ENCODE peak calls at places on chromosomes 2 and 18, in nine cellular contexts. D, J, C, X, U, S, N, Z and O are unnamed samples.

GRCh38 chr2:177625744-177626655 is 233.4 kb downstream of the AGPS start:
- DNase-seq in D (no peak), J (no peak), C (no peak), X (peak), U (no peak), S (no peak), N (no peak), Z (no peak), O (peak)

GRCh38 chr2:240604939-240605716 is 18.6 kb downstream of the CAPN10 start:
- DNase-seq in D (no peak), J (peak), C (no peak), X (no peak), U (peak), S (no peak), N (peak), Z (peak), O (no peak)

GRCh38 chr18:69885841-69886531 is 61.7 kb downstream of the CD226 start:
- DNase-seq in D (no peak), J (no peak), C (no peak), X (peak), U (peak), S (no peak), N (no peak), Z (no peak), O (no peak)

GRCh38 chr2:84840306-84840705 is 40.6 kb downstream of the TRABD2A start:
- DNase-seq in D (no peak), J (no peak), C (no peak), X (no peak), U (peak), S (no peak), N (no peak), Z (no peak), O (no peak)

GRCh38 chr2:71070294-71071025 is 2.0 kb downstream of the NAGK start:
- DNase-seq in D (peak), J (no peak), C (no peak), X (peak), U (peak), S (no peak), N (peak), Z (peak), O (no peak)

GRCh38 chr2:40690525-40690924 is 238.6 kb upstream of the SLC8A1 start:
- DNase-seq in D (no peak), J (no peak), C (no peak), X (no peak), U (no peak), S (no peak), N (no peak), Z (no peak), O (no peak)

GRCh38 chr2:27071277-27071989 is at the start of gene OST4:
- DNase-seq in D (peak), J (peak), C (peak), X (peak), U (peak), S (peak), N (peak), Z (peak), O (peak)

GRCh38 chr2:129880309-129880708 is 99.2 kb upstream of the RAB6C start:
- DNase-seq in D (peak), J (peak), C (no peak), X (no peak), U (no peak), S (no peak), N (no peak), Z (no peak), O (no peak)

DNA sequence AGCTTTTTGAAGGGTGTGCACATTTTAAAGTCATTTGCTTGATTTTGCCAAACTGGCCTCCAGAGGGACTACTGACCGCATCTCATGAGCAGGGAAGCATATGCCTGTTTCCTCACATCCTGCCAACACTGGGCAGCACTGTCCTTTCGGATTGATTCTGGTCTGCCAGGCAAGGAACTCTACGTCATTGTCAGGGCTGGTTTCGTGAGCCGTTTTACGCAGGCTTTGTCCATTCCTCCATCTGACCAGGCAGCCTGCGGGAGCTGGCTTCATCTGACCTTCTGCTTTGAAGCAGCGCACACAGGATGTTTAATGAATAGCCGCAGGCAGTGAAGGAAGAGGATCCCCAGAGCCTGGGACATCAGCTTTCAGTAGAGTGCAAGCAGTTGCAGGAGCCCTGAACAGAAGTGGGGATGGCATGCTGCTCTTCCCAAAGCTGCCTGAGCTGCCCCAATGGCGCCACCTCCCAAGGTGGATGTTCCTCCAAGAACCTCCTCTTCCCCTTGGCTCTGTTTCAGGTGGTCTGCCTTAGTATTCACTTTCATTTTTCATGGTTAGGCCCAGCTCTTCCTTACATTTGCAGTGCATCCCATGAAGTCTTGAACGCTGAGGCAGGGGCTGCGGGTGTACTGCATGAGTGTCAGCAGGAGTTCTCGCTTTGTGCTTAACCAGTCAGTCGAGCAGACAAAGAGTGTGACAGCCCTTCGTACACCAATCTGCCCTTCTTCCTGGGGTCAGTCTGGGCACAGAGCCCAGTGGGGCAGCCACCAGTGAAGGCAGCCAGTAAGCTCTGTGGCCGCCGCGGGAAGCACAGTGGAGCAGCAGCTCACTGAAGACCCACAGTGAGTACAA is 46.5 kb upstream of the SEMA4C start:
- DNase-seq in D (no peak), J (no peak), C (no peak), X (no peak), U (no peak), S (no peak), N (peak), Z (no peak), O (no peak)
- TF ChIP-seq CTCF in D (peak), J (no peak), C (no peak), X (no peak), U (peak), S (no peak), N (no peak), Z (no peak), O (no peak)

GRCh38 chr2:37375721-37376399 is 31.4 kb downstream of the QPCT start:
- DNase-seq in D (no peak), J (no peak), C (no peak), X (no peak), U (no peak), S (no peak), N (no peak), Z (no peak), O (no peak)
- H3K4me3 ChIP-seq in D (no peak), J (no peak), C (no peak), X (no peak), U (no peak), S (no peak), N (peak), Z (no peak), O (no peak)

DNA sequence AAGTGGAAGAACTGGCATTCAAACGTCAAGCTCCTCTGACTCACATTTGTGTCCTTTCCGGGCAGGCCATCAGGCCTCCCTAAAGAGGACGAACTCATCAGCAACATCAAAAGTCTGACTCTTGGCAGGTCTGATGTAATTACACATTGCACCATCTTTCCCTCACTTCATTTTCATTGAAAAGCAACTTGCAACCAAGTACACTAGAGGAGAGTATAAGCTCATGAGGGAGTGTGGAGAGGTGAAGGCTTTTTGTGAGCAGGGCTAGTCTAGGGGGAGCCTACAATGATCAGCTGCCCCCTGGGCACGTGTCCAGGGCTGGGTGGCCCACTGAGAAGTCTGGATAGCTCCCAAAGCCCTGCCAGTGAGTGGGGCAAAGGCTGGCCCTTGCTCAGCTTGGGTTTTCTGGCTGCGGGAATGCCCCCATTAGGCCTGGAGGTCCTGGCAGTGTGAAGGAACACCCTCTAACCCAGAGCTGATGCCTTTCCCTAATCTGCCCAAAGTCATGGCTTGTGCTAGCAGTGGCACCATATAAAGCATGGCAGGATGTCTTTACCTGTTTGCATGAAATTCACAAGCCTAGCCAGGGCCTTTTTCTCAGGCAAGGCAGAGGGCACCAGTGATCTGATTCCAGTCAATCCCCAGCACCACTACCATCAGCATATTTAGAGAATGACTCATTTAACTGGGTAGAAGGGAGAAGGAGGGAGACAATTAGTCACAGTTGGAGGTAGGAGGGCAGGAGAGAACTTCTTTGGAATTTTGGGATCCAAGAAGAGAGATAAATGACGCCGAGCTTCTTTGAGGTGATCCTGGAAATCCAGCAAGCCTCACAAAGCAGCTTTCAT is 8.5 kb upstream of the DAW1 start:
- DNase-seq in D (peak), J (no peak), C (peak), X (no peak), U (peak), S (no peak), N (no peak), Z (no peak), O (peak)
- TF ChIP-seq CTCF in D (no peak), J (no peak), C (peak), X (no peak), U (no peak), S (no peak), N (no peak), Z (no peak), O (peak)

GRCh38 chr2:163732718-163733117 is 3.1 kb downstream of the FIGN start:
- DNase-seq in D (no peak), J (no peak), C (no peak), X (no peak), U (no peak), S (no peak), N (no peak), Z (no peak), O (no peak)
- H3K4me3 ChIP-seq in D (no peak), J (peak), C (no peak), X (no peak), U (no peak), S (peak), N (peak), Z (peak), O (no peak)

GRCh38 chr2:164703915-164704706 is 82.8 kb upstream of the GRB14 start:
- DNase-seq in D (no peak), J (no peak), C (no peak), X (no peak), U (no peak), S (no peak), N (no peak), Z (no peak), O (no peak)
- TF ChIP-seq CTCF in D (peak), J (no peak), C (peak), X (no peak), U (peak), S (no peak), N (no peak), Z (no peak), O (no peak)

GRCh38 chr2:171436307-171436706 is 2.3 kb downstream of the DCAF17 start:
- DNase-seq in D (no peak), J (no peak), C (no peak), X (no peak), U (no peak), S (no peak), N (no peak), Z (no peak), O (peak)
- H3K4me3 ChIP-seq in D (peak), J (no peak), C (no peak), X (no peak), U (no peak), S (no peak), N (no peak), Z (no peak), O (no peak)

GRCh38 chr2:32485399-32485798 is 128.6 kb downstream of the BIRC6 start:
- DNase-seq in D (no peak), J (no peak), C (no peak), X (no peak), U (no peak), S (no peak), N (no peak), Z (no peak), O (no peak)
- TF ChIP-seq CTCF in D (no peak), J (no peak), C (no peak), X (no peak), U (no peak), S (no peak), N (no peak), Z (no peak), O (no peak)

GRCh38 chr2:222715729-222716128 is 44.3 kb downstream of the MOGAT1 start:
- DNase-seq in D (no peak), J (no peak), C (no peak), X (peak), U (no peak), S (no peak), N (no peak), Z (no peak), O (no peak)
- H3K4me3 ChIP-seq in D (no peak), J (no peak), C (no peak), X (no peak), U (no peak), S (no peak), N (no peak), Z (no peak), O (no peak)

DNA sequence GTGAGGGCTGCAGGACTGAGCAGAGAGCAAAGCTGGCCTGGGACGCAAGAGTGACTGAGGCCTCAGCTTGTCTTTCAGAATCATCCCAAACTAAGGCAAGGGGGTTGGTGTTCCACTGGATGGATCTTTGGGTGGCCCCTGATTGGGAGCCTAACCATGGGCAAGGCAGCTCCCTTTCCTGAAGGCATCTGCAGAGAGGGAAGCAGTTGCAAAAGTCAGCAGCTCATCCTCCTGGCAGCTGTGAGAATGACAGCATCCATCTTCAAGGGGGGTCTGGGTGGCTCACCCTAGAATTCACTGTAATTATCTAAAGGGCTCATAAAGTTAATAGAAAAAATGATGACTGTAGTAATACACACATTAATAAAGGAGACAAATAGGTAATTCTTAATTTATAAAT is 46.5 kb upstream of the RAB31 start:
- DNase-seq in D (no peak), J (no peak), C (no peak), X (no peak), U (peak), S (no peak), N (no peak), Z (no peak), O (no peak)
- TF ChIP-seq CTCF in D (peak), J (no peak), C (no peak), X (no peak), U (peak), S (peak), N (no peak), Z (no peak), O (no peak)